ENCODE peak calls at places on chromosomes 6 and 20, in five cellular contexts. W is prostate gland, D is brain microvascular endothelial cell, F is kidney, K is ovary. U is an unnamed sample.

GRCh38 chr6:129662406-129662766 is 47.6 kb downstream of the ARHGAP18 start:
- DNase-seq in W (no peak), K (no peak), D (no peak), F (no peak), U (no peak)

GRCh38 chr6:129923520-129923919 is 62.4 kb upstream of the TMEM244 start:
- DNase-seq in F (no peak), K (no peak), W (no peak), D (peak; percentile 27), U (no peak)

GRCh38 chr20:11902264-11902663 is 15.4 kb upstream of the BTBD3 start:
- DNase-seq in K (no peak), W (no peak), F (no peak), D (peak; percentile 80), U (no peak)

GRCh38 chr20:10634683-10635411 is 39.0 kb downstream of the JAG1 start:
- DNase-seq in K (no peak), W (peak; percentile 54), D (no peak), F (no peak), U (no peak)

GRCh38 chr6:131966443-131966842 is 15.3 kb upstream of the CCN2 start:
- DNase-seq in F (no peak), K (no peak), W (no peak), D (peak; percentile 75), U (no peak)

GRCh38 chr20:57893364-57894001 is 183.7 kb upstream of the PMEPA1 start:
- DNase-seq in F (no peak), K (no peak), W (no peak), D (no peak), U (no peak)

GRCh38 chr6:128144320-128144719 is 243.5 kb upstream of the THEMIS start:
- DNase-seq in D (no peak), F (no peak), K (no peak), W (no peak), U (no peak)

GRCh38 chr6:37275350-37275749 is 17.4 kb upstream of the TMEM217 start:
- DNase-seq in K (no peak), F (no peak), D (no peak), W (no peak), U (peak; percentile 33)

GRCh38 chr6:138970856-138971425 is 17.1 kb downstream of the REPS1 start:
- DNase-seq in K (no peak), D (peak; percentile 95), F (no peak), W (no peak), U (no peak)

GRCh38 chr20:20621191-20621590 is 91.3 kb downstream of the RALGAPA2 start:
- DNase-seq in K (no peak), F (no peak), W (no peak), D (no peak), U (no peak)

GRCh38 chr20:30610044-30610693 is 647.3 kb upstream of the DEFB115 start:
- DNase-seq in K (no peak), F (no peak), D (no peak), W (no peak), U (no peak)

GRCh38 chr6:50087231-50087954 is 37.7 kb upstream of the DEFB112 start:
- DNase-seq in W (no peak), K (no peak), D (peak; percentile 44), F (no peak), U (no peak)

GRCh38 chr6:80725156-80725930 is 618.9 kb downstream of the BCKDHB start:
- DNase-seq in D (no peak), K (no peak), F (no peak), W (no peak), U (no peak)

GRCh38 chr20:16349518-16350295 is 223.5 kb downstream of the KIF16B start:
- DNase-seq in W (no peak), D (peak; percentile 32), F (no peak), K (no peak), U (no peak)
- H3K27ac ChIP-seq in W (no peak overlapping the region), D (peak overlapping the region; percentile 24), F (no peak overlapping the region), K (no peak overlapping the region), U (no peak overlapping the region)

GRCh38 chr6:45687570-45687969 is 309.8 kb upstream of the SUPT3H start:
- DNase-seq in K (no peak), F (no peak), D (no peak), W (no peak), U (no peak)
- H3K27ac ChIP-seq in K (no peak overlapping the region), F (no peak overlapping the region), D (no peak overlapping the region), W (no peak overlapping the region), U (no peak overlapping the region)

GRCh38 chr20:61691978-61692377 is 373.7 kb downstream of the TAF4 start:
- DNase-seq in D (no peak), W (no peak), K (no peak), F (no peak), U (no peak)
- H3K27ac ChIP-seq in D (no peak overlapping the region), W (no peak overlapping the region), K (no peak overlapping the region), F (no peak overlapping the region), U (no peak overlapping the region)

GRCh38 chr6:2038096-2038495 is 207.3 kb downstream of the GMDS start:
- DNase-seq in W (no peak), F (no peak), D (peak; percentile 8), K (no peak), U (no peak)

GRCh38 chr6:2035046-2035445 is 210.4 kb downstream of the GMDS start:
- DNase-seq in F (no peak), W (no peak), D (no peak), K (no peak), U (peak; percentile 59)

GRCh38 chr6:2036084-2037023 is 209.1 kb downstream of the GMDS start:
- DNase-seq in D (no peak), F (no peak), W (no peak), K (no peak), U (no peak)

GRCh38 chr6:2034256-2034655 is 211.1 kb downstream of the GMDS start:
- DNase-seq in K (no peak), F (no peak), D (no peak), W (no peak), U (no peak)

GRCh38 chr6:2037230-2037926 is 208.0 kb downstream of the GMDS start:
- DNase-seq in W (no peak), F (no peak), D (no peak), K (no peak), U (no peak)
- H3K27ac ChIP-seq in W (no peak overlapping the region), F (no peak overlapping the region), D (no peak overlapping the region), K (no peak overlapping the region), U (no peak overlapping the region)

GRCh38 chr6:47485083-47485482 is 7.5 kb downstream of the CD2AP start:
- DNase-seq in W (no peak), D (no peak), K (no peak), F (no peak), U (no peak)
- H3K27ac ChIP-seq in W (no peak overlapping the region), D (peak overlapping the region; percentile 69), K (no peak overlapping the region), F (no peak overlapping the region), U (no peak overlapping the region)

DNA sequence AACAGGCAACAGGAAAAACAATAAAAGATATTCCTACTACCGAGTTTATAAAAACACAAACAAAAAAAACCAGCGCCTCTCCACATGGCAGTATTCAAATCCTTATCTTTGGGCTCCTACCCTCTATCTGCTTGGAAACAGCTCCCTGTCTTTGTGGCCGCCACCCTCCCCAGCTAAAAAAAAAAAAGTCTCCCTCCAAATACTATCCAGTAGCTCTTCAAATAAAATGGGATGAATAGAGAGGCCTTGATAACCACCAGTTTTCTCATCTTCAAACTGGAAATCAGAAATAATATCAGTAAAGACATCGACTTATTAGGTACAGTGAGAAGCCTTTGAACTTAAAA is 96.2 kb downstream of the PSMG4 start:
- DNase-seq in K (no peak), D (no peak), W (no peak), F (no peak), U (no peak)
- H3K27ac ChIP-seq in K (peak overlapping the region; percentile 54), D (no peak overlapping the region), W (peak overlapping the region; percentile 94), F (peak overlapping the region; percentile 89), U (peak overlapping the region; percentile 86)

DNA sequence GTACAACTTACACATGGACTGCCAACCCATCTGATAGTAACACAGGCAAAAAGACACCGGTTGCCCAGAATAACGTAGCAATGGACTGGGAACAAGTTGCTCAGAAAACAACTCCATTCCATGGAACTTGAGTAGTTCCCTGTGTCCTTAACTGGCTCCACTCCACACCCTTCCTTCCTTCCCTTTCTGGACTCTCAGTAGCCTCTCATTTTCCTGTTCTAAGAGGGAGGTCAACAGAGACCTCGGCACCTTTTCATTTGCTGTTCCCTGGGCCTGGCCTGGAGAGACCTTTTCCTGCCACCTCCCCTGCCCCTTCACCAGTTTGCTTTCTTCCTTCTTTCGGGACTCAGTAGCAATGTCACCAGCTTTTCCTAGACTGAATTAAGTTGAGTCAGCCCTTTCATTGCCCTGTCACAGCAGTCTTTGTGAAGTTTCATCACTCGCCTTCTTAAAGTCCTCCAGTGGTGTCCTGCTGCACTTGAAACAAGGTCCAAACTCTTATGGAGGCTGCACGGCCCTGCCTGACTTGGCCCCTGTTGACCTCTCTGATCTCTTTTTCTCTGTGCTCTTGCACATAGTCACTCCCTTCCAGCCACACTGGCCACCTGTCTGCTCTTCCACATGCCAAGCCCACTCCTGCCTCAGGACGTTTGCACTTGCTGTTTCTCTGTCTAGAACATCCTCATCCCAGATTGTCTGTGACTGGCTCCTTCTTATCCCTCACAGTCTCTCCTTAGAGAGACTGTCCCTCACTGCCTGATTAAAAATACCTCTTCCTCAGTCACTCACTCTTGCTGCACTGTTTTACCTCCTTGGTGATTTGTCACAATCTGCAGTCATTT is 90.8 kb downstream of the KCNB1 start:
- DNase-seq in D (no peak), K (no peak), F (no peak), W (no peak), U (no peak)
- H3K27ac ChIP-seq in D (no peak overlapping the region), K (no peak overlapping the region), F (no peak overlapping the region), W (no peak overlapping the region), U (no peak overlapping the region)

DNA sequence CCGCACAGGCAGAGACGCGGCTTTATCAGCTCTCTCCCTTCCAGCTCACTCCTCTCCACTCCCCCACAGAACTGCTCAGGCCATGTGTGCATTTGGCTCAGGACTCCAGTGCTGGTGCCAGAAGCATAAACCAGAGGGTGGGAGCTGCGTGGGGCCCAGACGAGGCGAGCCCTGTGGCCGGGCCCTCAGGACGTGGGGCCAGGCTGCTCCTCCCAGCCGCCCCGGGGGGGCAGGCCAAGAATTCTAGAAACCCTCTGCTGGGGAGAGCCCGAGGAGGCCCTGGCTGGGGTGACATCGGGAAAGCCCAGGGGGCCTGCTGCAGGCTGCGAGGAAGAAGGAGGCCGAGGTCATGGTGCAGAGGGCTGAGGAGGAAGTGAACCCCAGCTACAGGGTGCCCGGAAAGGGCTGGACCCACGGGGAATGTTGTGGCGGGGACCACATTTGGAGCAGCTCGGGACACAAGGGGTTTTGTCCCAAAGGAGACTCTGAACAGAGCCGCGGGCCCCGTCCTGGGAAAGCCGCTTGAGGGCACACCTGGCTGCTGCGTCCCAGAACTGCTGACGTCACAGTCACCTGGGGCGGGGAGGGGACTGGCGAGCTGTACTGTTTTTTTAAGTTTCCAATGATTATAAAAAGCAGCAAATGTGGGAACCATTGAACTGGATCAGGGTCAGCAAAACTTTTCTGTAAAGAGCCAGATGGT is 107.1 kb downstream of the BANF2 start:
- DNase-seq in K (peak; percentile 95), D (peak; percentile 58), W (no peak), F (peak; percentile 94), U (peak; percentile 96)
- H3K27ac ChIP-seq in K (peak overlapping the region; percentile 70), D (peak overlapping the region; percentile 17), W (peak overlapping the region; percentile 42), F (peak overlapping the region; percentile 68), U (peak overlapping the region; percentile 97)

GRCh38 chr20:59120491-59120890 is 43.1 kb upstream of the ZNF831 start:
- DNase-seq in W (no peak), F (no peak), K (no peak), D (no peak), U (no peak)
- H3K27ac ChIP-seq in W (no peak overlapping the region), F (no peak overlapping the region), K (no peak overlapping the region), D (no peak overlapping the region), U (no peak overlapping the region)